ENCODE peak calls at places on chromosome 17, in eight cellular contexts. P is thoracic aorta, V is tibial artery, X is BJ, M is kidney epithelial cell, Y is GM12865, K is IMR-90, L is endodermal cell. F is an unnamed sample.
A peak's percentile ranks its signal among the peaks of the same experiment; 100 is the strongest.

GRCh38 chr17:75105269-75106080 is 4.3 kb upstream of the ARMC7 start:
- DNase-seq in P (no peak), V (peak; percentile 43), X (no peak), M (no peak), Y (peak; percentile 71), K (peak; percentile 40), L (peak; percentile 98), F (no peak)

GRCh38 chr17:60303406-60304099 is 88.4 kb downstream of the USP32 start:
- DNase-seq in P (no peak), V (no peak), X (no peak), M (no peak), Y (no peak), K (no peak), L (no peak), F (no peak)

GRCh38 chr17:48795444-48796162 is 21.4 kb downstream of the TTLL6 start:
- DNase-seq in P (no peak), V (no peak), X (peak; percentile 50), M (peak; percentile 76), Y (no peak), K (peak; percentile 81), L (peak; percentile 42), F (peak; percentile 95)

GRCh38 chr17:67491009-67491677 is 114.1 kb downstream of the PITPNC1 start:
- DNase-seq in P (peak; percentile 59), V (peak; percentile 89), X (peak; percentile 97), M (peak; percentile 88), Y (no peak), K (peak; percentile 98), L (peak; percentile 74), F (peak; percentile 79)

GRCh38 chr17:76816590-76817135 is 51.5 kb upstream of the MGAT5B start:
- DNase-seq in P (no peak), V (no peak), X (no peak), M (peak; percentile 12), Y (peak; percentile 64), K (peak; percentile 42), L (peak; percentile 94), F (no peak)

GRCh38 chr17:28344011-28344410 is 8.4 kb downstream of the TNFAIP1 start:
- DNase-seq in P (no peak), V (no peak), X (no peak), M (no peak), Y (no peak), K (no peak), L (no peak), F (no peak)

GRCh38 chr17:28230011-28230410 is 89.0 kb upstream of the TMEM97 start:
- DNase-seq in P (no peak), V (no peak), X (no peak), M (no peak), Y (peak; percentile 20), K (no peak), L (peak; percentile 67), F (no peak)

GRCh38 chr17:76872221-76872873 is 4.1 kb downstream of the MGAT5B start:
- DNase-seq in P (no peak), V (no peak), X (peak; percentile 70), M (peak; percentile 82), Y (peak; percentile 8), K (peak; percentile 96), L (no peak), F (no peak)

GRCh38 chr17:64150237-64151015 is 20.5 kb upstream of the ERN1 start:
- DNase-seq in P (no peak), V (peak; percentile 68), X (no peak), M (no peak), Y (no peak), K (no peak), L (peak; percentile 41), F (no peak)

GRCh38 chr17:52148969-52149351 is 9.6 kb downstream of the CA10 start:
- DNase-seq in P (no peak), V (no peak), X (no peak), M (no peak), Y (no peak), K (no peak), L (no peak), F (peak; percentile 61)

GRCh38 chr17:16352303-16352837 is 899 bp downstream of the CENPV start:
- DNase-seq in P (no peak), V (no peak), X (no peak), M (no peak), Y (peak; percentile 59), K (peak; percentile 30), L (peak; percentile 85), F (no peak)

GRCh38 chr17:77628035-77628434 is 330.5 kb upstream of the TNRC6C start:
- DNase-seq in P (no peak), V (no peak), X (no peak), M (no peak), Y (no peak), K (no peak), L (peak; percentile 19), F (no peak)

GRCh38 chr17:41539071-41539492 is 11.0 kb upstream of the KRT19 start:
- DNase-seq in P (no peak), V (no peak), X (no peak), M (no peak), Y (no peak), K (no peak), L (peak; percentile 82), F (no peak)

GRCh38 chr17:27475070-27475673 is 18.9 kb downstream of the KSR1 start:
- DNase-seq in P (no peak), V (no peak), X (no peak), M (no peak), Y (no peak), K (no peak), L (no peak), F (no peak)

GRCh38 chr17:8542599-8542998 is 87.9 kb downstream of the MYH10 start:
- DNase-seq in P (no peak), V (no peak), X (no peak), M (no peak), Y (no peak), K (no peak), L (no peak), F (no peak)

GRCh38 chr17:49880291-49881053 is 32.6 kb upstream of the TAC4 start:
- DNase-seq in P (no peak), V (peak; percentile 55), X (no peak), M (no peak), Y (peak; percentile 73), K (peak; percentile 44), L (peak; percentile 100), F (no peak)
- H3K4me3 ChIP-seq in P (peak overlapping the region; percentile 34), V (no peak overlapping the region), X (no peak overlapping the region), M (no peak overlapping the region), Y (no peak overlapping the region), K (no peak overlapping the region), L (no peak overlapping the region), F (no peak overlapping the region)

GRCh38 chr17:78683031-78683961 is 98.8 kb downstream of the CYTH1 start:
- DNase-seq in P (no peak), V (no peak), X (no peak), M (no peak), Y (no peak), K (no peak), L (no peak), F (no peak)
- TF ChIP-seq CTCF in P (no peak), V (no peak), X (no peak), M (no peak), Y (no peak), K (no peak), L (no peak), F (no peak)

GRCh38 chr17:4208228-4208627 is 55.6 kb downstream of the ANKFY1 start:
- DNase-seq in P (no peak), V (no peak), X (no peak), M (no peak), Y (no peak), K (peak; percentile 28), L (peak; percentile 72), F (no peak)
- H3K4me3 ChIP-seq in P (no peak overlapping the region), V (no peak overlapping the region), X (no peak overlapping the region), M (no peak overlapping the region), Y (no peak overlapping the region), K (no peak overlapping the region), L (no peak overlapping the region), F (no peak overlapping the region)

GRCh38 chr17:73478768-73479424 is 165.3 kb downstream of the SDK2 start:
- DNase-seq in P (no peak), V (no peak), X (no peak), M (no peak), Y (no peak), K (no peak), L (peak; percentile 88), F (no peak)
- TF ChIP-seq CTCF in P (no peak), V (no peak), X (no peak), M (no peak), Y (peak; percentile 17), K (no peak), L (peak; percentile 76), F (no peak)

GRCh38 chr17:36153887-36154576 is 22.4 kb downstream of the TBC1D3B start:
- DNase-seq in P (no peak), V (no peak), X (no peak), M (no peak), Y (peak; percentile 30), K (no peak), L (no peak), F (no peak)
- H3K4me3 ChIP-seq in P (no peak overlapping the region), V (no peak overlapping the region), X (no peak overlapping the region), M (no peak overlapping the region), Y (no peak overlapping the region), K (no peak overlapping the region), L (no peak overlapping the region), F (no peak overlapping the region)

GRCh38 chr17:9644910-9645751 is at the start of gene USP43:
- DNase-seq in P (no peak), V (no peak), X (no peak), M (no peak), Y (no peak), K (no peak), L (peak; percentile 94), F (peak; percentile 12)
- TF ChIP-seq CTCF in P (no peak), V (no peak), X (no peak), M (no peak), Y (no peak), K (no peak), L (no peak), F (no peak)

DNA sequence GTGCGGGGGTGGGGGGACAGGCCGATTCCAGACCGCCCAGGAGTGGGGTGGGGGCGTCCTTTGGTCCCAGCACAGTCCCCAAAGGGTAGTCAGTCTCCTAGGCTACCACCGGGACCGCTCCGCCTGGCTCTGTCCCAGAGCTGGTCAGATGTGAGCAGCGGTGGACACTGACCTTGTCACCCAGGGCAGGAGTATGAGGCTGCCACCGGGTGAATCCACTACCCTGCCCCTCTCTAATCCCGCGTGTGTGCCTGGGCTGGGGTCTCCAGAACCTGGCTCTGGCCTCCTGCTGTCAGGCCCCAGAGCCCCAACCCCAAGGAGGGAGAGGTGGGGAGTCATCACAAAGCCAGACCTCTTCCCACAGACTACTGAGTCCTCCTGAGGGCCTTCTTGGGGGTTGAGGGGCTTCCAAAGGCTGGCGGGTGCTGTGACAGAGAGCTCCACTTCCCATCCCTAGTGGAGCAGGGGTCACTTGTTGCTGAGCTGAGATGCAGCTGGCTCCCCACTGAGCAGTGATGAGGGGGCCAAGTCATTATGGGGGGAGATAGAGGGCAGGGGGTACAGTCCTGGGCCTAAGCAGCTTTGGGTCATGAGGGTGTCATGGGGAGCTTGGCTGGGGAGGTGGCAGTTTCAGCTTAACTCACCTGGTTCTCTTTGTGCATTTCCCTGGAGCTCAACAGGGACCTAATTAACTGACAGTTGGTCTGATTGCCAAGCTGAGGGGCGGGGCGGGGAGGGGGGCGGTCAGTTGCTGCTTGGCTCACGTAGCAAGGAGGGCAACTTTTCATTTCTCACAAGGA is 1.2 kb downstream of the PPP1R1B start:
- DNase-seq in P (no peak), V (no peak), X (no peak), M (no peak), Y (no peak), K (no peak), L (peak; percentile 83), F (no peak)
- H3K4me3 ChIP-seq in P (no peak overlapping the region), V (no peak overlapping the region), X (no peak overlapping the region), M (no peak overlapping the region), Y (no peak overlapping the region), K (no peak overlapping the region), L (no peak overlapping the region), F (no peak overlapping the region)